ENCODE peak calls at places on chromosomes 6 and 20, in five cellular contexts. One of them, this sample, is unnamed.

GRCh38 chr6:111679126-111679525 is 73.4 kb upstream of the TRAF3IP2 start:
- DNase-seq in cardiac muscle cell: no peak
- DNase-seq in CD4-positive, alpha-beta T cell: no peak
- DNase-seq in breast epithelium: no peak
- DNase-seq in suprapubic skin: no peak
- DNase-seq in this sample: no peak

GRCh38 chr6:45075246-45075645 is 252.9 kb upstream of the RUNX2 start:
- DNase-seq in breast epithelium: no peak
- DNase-seq in cardiac muscle cell: no peak
- DNase-seq in suprapubic skin: no peak
- DNase-seq in CD4-positive, alpha-beta T cell: no peak
- DNase-seq in this sample: no peak

GRCh38 chr6:143195349-143195845 is 134.7 kb downstream of the AIG1 start:
- DNase-seq in breast epithelium: no peak
- DNase-seq in suprapubic skin: no peak
- DNase-seq in cardiac muscle cell: no peak
- DNase-seq in CD4-positive, alpha-beta T cell: no peak
- DNase-seq in this sample: no peak

GRCh38 chr6:57087916-57088315 is 2.1 kb upstream of the ZNF451 start:
- DNase-seq in suprapubic skin: no peak
- DNase-seq in cardiac muscle cell: no peak
- DNase-seq in breast epithelium: no peak
- DNase-seq in CD4-positive, alpha-beta T cell: no peak
- DNase-seq in this sample: no peak

GRCh38 chr6:35080016-35080680 is 61.0 kb downstream of the TCP11 start:
- DNase-seq in breast epithelium: no peak
- DNase-seq in cardiac muscle cell: no peak
- DNase-seq in suprapubic skin: peak; percentile 41
- DNase-seq in CD4-positive, alpha-beta T cell: no peak
- DNase-seq in this sample: no peak

GRCh38 chr6:124356276-124356810 is 552.7 kb downstream of the NKAIN2 start:
- DNase-seq in CD4-positive, alpha-beta T cell: no peak
- DNase-seq in suprapubic skin: no peak
- DNase-seq in breast epithelium: no peak
- DNase-seq in cardiac muscle cell: no peak
- DNase-seq in this sample: no peak

GRCh38 chr6:107689190-107689589 is 134.9 kb downstream of the SCML4 start:
- DNase-seq in breast epithelium: no peak
- DNase-seq in cardiac muscle cell: no peak
- DNase-seq in CD4-positive, alpha-beta T cell: no peak
- DNase-seq in suprapubic skin: no peak
- DNase-seq in this sample: no peak

GRCh38 chr6:32937230-32937633 is 3.6 kb downstream of the HLA-DMB start:
- DNase-seq in suprapubic skin: no peak
- DNase-seq in CD4-positive, alpha-beta T cell: no peak
- DNase-seq in breast epithelium: no peak
- DNase-seq in cardiac muscle cell: no peak
- DNase-seq in this sample: no peak

DNA sequence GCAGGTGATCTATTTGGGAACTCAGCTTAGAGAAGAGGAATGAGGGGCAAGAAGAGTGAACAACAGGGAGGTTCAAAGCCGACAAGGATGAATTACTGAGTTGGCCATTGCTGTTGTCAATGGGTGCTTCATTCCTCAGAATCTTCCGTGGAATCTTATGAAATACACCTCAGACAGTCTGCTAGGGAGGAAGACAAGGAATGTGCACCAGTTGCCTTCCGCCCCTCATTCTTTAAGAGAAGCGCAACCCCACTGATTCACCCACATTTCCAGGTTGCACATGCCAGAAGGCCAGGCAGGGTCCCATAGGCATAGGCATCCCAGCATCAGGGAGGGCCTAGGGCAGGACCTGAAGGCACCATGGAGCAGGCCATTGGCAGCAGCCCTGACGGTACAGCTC is 127.5 kb upstream of the TNFAIP3 start:
- DNase-seq in breast epithelium: no peak
- DNase-seq in suprapubic skin: no peak
- DNase-seq in cardiac muscle cell: no peak
- DNase-seq in CD4-positive, alpha-beta T cell: no peak
- DNase-seq in this sample: no peak
- TF ChIP-seq CTCF in breast epithelium: no peak
- TF ChIP-seq CTCF in suprapubic skin: no peak
- TF ChIP-seq CTCF in cardiac muscle cell: no peak
- TF ChIP-seq CTCF in CD4-positive, alpha-beta T cell: no peak
- TF ChIP-seq CTCF in this sample: no peak

GRCh38 chr6:151448623-151449022 is 3.3 kb downstream of the RMND1 start:
- DNase-seq in cardiac muscle cell: no peak
- DNase-seq in breast epithelium: no peak
- DNase-seq in CD4-positive, alpha-beta T cell: no peak
- DNase-seq in suprapubic skin: no peak
- DNase-seq in this sample: no peak
- TF ChIP-seq CTCF in cardiac muscle cell: no peak
- TF ChIP-seq CTCF in breast epithelium: no peak
- TF ChIP-seq CTCF in CD4-positive, alpha-beta T cell: no peak
- TF ChIP-seq CTCF in suprapubic skin: no peak
- TF ChIP-seq CTCF in this sample: no peak

GRCh38 chr6:8337147-8337546 is 98.2 kb downstream of the SLC35B3 start:
- DNase-seq in suprapubic skin: no peak
- DNase-seq in breast epithelium: no peak
- DNase-seq in CD4-positive, alpha-beta T cell: no peak
- DNase-seq in cardiac muscle cell: no peak
- DNase-seq in this sample: no peak
- TF ChIP-seq CTCF in suprapubic skin: no peak
- TF ChIP-seq CTCF in breast epithelium: no peak
- TF ChIP-seq CTCF in CD4-positive, alpha-beta T cell: no peak
- TF ChIP-seq CTCF in cardiac muscle cell: no peak
- TF ChIP-seq CTCF in this sample: no peak

DNA sequence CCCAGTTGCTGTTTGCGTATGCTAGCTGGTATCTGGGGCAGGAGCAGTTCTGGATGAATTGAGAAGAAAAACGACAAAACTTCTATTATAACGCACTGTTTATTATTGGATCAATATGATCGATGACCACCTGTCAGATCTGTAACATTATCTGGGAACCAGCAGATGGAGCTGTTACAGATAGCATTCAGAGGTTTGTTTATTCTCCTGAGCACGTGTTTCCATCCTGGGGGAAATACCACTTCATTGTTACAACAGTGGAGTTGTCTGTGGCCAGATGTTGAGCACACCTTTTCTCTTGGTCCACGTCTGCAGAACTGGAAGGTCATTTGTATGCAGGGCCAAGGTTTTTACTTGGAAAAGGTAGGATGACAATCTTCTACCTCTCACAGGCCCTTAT is 16.0 kb upstream of the NKX2-2 start:
- DNase-seq in CD4-positive, alpha-beta T cell: no peak
- DNase-seq in suprapubic skin: no peak
- DNase-seq in breast epithelium: no peak
- DNase-seq in cardiac muscle cell: no peak
- DNase-seq in this sample: no peak
- TF ChIP-seq CTCF in CD4-positive, alpha-beta T cell: peak; percentile 73
- TF ChIP-seq CTCF in suprapubic skin: no peak
- TF ChIP-seq CTCF in breast epithelium: no peak
- TF ChIP-seq CTCF in cardiac muscle cell: no peak
- TF ChIP-seq CTCF in this sample: no peak

DNA sequence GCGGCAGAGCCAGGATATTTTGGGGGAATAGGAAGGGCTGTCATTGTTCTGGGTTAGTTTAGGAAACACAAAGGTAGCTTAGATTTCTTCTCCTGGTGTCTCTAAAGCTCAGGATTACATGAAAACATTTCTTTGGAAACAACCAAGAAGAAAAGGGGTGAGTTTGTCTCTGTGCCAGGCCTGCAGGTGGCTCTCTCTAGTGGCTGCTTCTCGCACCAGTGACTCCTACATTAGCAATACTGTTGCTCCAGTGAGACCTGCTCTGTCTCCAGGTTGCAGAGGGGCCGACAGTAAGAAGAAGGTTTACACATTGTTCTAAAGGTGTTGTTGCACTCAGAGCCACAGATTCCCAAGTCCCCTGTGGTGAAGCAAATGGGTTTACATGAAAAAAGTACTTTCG is 104.6 kb upstream of the GLP1R start:
- DNase-seq in suprapubic skin: no peak
- DNase-seq in cardiac muscle cell: no peak
- DNase-seq in breast epithelium: no peak
- DNase-seq in CD4-positive, alpha-beta T cell: no peak
- DNase-seq in this sample: no peak
- TF ChIP-seq CTCF in suprapubic skin: no peak
- TF ChIP-seq CTCF in cardiac muscle cell: no peak
- TF ChIP-seq CTCF in breast epithelium: no peak
- TF ChIP-seq CTCF in CD4-positive, alpha-beta T cell: no peak
- TF ChIP-seq CTCF in this sample: no peak

This sample was measured in mesothelial cell of epicardium.